ENCODE peak calls at places on chromosomes 12 and 14, in six cellular contexts. I is myocyte, P is GOT3, S is amniotic stem cell, E is ACHN, F is BJ. Y is an unnamed sample.

GRCh38 chr14:56648508-56649301 is 69.1 kb downstream of the TMEM260 start:
- DNase-seq in E (no peak), S (no peak), P (no peak), F (no peak), I (no peak), Y (no peak)

GRCh38 chr12:121804417-121805111 is 755 bp downstream of the SETD1B start:
- DNase-seq in E (peak; percentile 78), I (peak; percentile 40), F (no peak), S (no peak), P (no peak), Y (no peak)

GRCh38 chr12:6277982-6278438 is 32.5 kb upstream of the PLEKHG6 start:
- DNase-seq in E (no peak), F (no peak), I (no peak), S (no peak), P (no peak), Y (peak; percentile 12)

GRCh38 chr12:44846826-44847225 is 29.3 kb downstream of the NELL2 start:
- DNase-seq in E (no peak), S (no peak), I (no peak), F (no peak), P (no peak), Y (no peak)

GRCh38 chr12:100058482-100059029 is 73.8 kb upstream of the ANKS1B start:
- DNase-seq in I (peak; percentile 43), F (peak; percentile 79), P (no peak), E (peak; percentile 34), S (peak; percentile 78), Y (no peak)

GRCh38 chr12:91958816-91959215 is 186.8 kb downstream of the BTG1 start:
- DNase-seq in I (peak; percentile 54), P (no peak), E (no peak), S (peak; percentile 23), F (peak; percentile 46), Y (no peak)

GRCh38 chr14:27605298-27605697 is 1007.5 kb upstream of the NOVA1 start:
- DNase-seq in F (no peak), P (no peak), E (no peak), I (no peak), S (no peak), Y (no peak)

GRCh38 chr12:4143909-4144308 is 129.7 kb upstream of the CCND2 start:
- DNase-seq in F (no peak), I (no peak), E (peak; percentile 10), P (no peak), S (no peak), Y (no peak)

GRCh38 chr14:67653651-67654280 is 20.7 kb downstream of the VTI1B start:
- DNase-seq in F (no peak), S (no peak), I (peak; percentile 47), E (no peak), P (no peak), Y (no peak)

GRCh38 chr12:112686373-112686772 is 105.2 kb upstream of the RPH3A start:
- DNase-seq in S (no peak), E (peak; percentile 62), F (no peak), I (no peak), P (no peak), Y (no peak)